ENCODE peak calls at places on chromosomes 5 and 9, in eight cellular contexts. M is lower lobe of right lung, L is BE2C, Z is breast epithelium, S is sigmoid colon, X is heart right ventricle, A is ovary, N is IMR-90. Q is an unnamed sample.
A peak's percentile ranks its signal among the peaks of the same experiment; 100 is the strongest.

GRCh38 chr5:80481019-80481893 is 6.6 kb upstream of the FAM151B start:
- DNase-seq in A (no peak), X (no peak), S (no peak), M (no peak), L (peak; percentile 58), Z (no peak), N (peak; percentile 60), Q (peak; percentile 58)

GRCh38 chr9:99822096-99822595 is 461 bp downstream of the NR4A3 start:
- DNase-seq in X (no peak), S (no peak), Z (peak; percentile 30), L (no peak), M (no peak), A (no peak), N (no peak), Q (no peak)

GRCh38 chr5:3594514-3595101 is 1.0 kb upstream of the IRX1 start:
- DNase-seq in X (no peak), N (no peak), Z (no peak), A (no peak), L (no peak), M (peak; percentile 48), S (no peak), Q (peak; percentile 11)

GRCh38 chr5:25544652-25545249 is 900.0 kb upstream of the CDH10 start:
- DNase-seq in Z (no peak), A (no peak), N (no peak), L (peak; percentile 67), X (no peak), S (no peak), M (no peak), Q (peak; percentile 67)

GRCh38 chr9:93663877-93664548 is 87.6 kb downstream of the PHF2 start:
- DNase-seq in S (peak; percentile 53), N (no peak), Z (no peak), X (no peak), A (peak; percentile 10), L (peak; percentile 7), M (peak; percentile 34), Q (peak; percentile 8)

GRCh38 chr9:94909250-94909894 is 182.9 kb downstream of the AOPEP start:
- DNase-seq in M (no peak), A (no peak), S (no peak), Z (no peak), N (no peak), L (no peak), X (peak; percentile 2), Q (no peak)

GRCh38 chr5:93894471-93895354 is 153.3 kb upstream of the POU5F2 start:
- DNase-seq in Z (no peak), N (peak; percentile 21), A (no peak), X (no peak), M (no peak), S (no peak), L (no peak), Q (no peak)

GRCh38 chr5:73437126-73438047 is 11.2 kb downstream of the FOXD1 start:
- DNase-seq in A (no peak), L (peak; percentile 65), S (no peak), X (no peak), N (peak; percentile 67), Z (no peak), M (no peak), Q (no peak)

GRCh38 chr9:128916204-128916603 is 4.6 kb upstream of the PHYHD1 start:
- DNase-seq in L (no peak), M (peak; percentile 77), X (no peak), A (no peak), S (peak; percentile 81), N (no peak), Z (peak; percentile 52), Q (no peak)

GRCh38 chr5:179599973-179600372 is 23.5 kb downstream of the HNRNPH1 start:
- DNase-seq in X (no peak), L (no peak), Z (no peak), M (no peak), A (no peak), S (no peak), N (no peak), Q (no peak)

GRCh38 chr5:80689627-80690026 is 34.8 kb upstream of the DHFR start:
- DNase-seq in N (no peak), S (no peak), Z (no peak), M (no peak), A (no peak), L (no peak), X (no peak), Q (no peak)

GRCh38 chr9:18707489-18708210 is 233.7 kb downstream of the ADAMTSL1 start:
- DNase-seq in L (no peak), S (no peak), X (no peak), M (no peak), Z (no peak), A (no peak), N (no peak), Q (no peak)

GRCh38 chr9:126758916-126759576 is 45.8 kb upstream of the ZBTB43 start:
- DNase-seq in X (no peak), S (no peak), A (no peak), Z (no peak), L (no peak), N (no peak), M (no peak), Q (no peak)

GRCh38 chr5:115209279-115209678 is 39.6 kb upstream of the TRIM36 start:
- DNase-seq in A (no peak), L (no peak), X (peak; percentile 9), S (no peak), M (no peak), Z (no peak), N (peak; percentile 2), Q (no peak)

GRCh38 chr5:139566611-139567010 is 5.5 kb downstream of the UBE2D2 start:
- DNase-seq in N (no peak), L (no peak), S (no peak), Z (no peak), X (no peak), M (no peak), A (no peak), Q (no peak)

GRCh38 chr5:150473673-150474358 is 24.3 kb upstream of the RPS14 start:
- DNase-seq in N (peak; percentile 44), Z (peak; percentile 82), L (no peak), A (no peak), X (no peak), S (no peak), M (peak; percentile 75), Q (no peak)

DNA sequence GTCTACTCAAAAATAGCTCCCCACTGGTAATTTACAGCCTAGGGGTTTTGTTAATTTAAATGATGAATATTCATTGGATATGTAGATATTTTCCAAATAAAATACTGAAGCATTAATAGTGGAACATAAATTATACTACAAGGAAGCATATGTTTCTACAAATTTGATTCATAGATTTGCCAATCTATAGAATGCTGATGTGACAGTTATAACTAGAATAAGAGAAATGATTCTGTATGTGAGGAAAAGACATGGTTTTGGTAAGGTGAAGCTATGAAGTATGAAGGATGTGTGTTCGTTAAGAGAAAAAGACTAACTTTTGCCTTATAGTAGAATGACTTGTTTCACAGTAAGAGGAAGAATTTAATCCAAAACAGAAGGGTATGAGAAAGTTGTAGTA is 61.3 kb downstream of the IARS1 start:
- DNase-seq in X (no peak), N (no peak), L (no peak), Z (no peak), M (no peak), A (no peak), S (no peak), Q (no peak)
- H3K36me3 ChIP-seq in X (peaks cover 89% of the 10 kb centered on the region), N (peaks cover 30% of the 10 kb centered on the region), L (peaks cover 88% of the 10 kb centered on the region), Z (no peaks in the 10 kb centered on the region), M (peaks cover 58% of the 10 kb centered on the region), A (no peaks in the 10 kb centered on the region), S (peaks cover 6% of the 10 kb centered on the region), Q (peaks cover 73% of the 10 kb centered on the region)

GRCh38 chr9:87336914-87337333 is 160.7 kb upstream of the DAPK1 start:
- DNase-seq in A (peak; percentile 47), M (no peak), S (no peak), N (peak; percentile 79), L (peak; percentile 51), Z (no peak), X (peak; percentile 40), Q (peak; percentile 28)
- H3K4me3 ChIP-seq in A (peak overlapping the region; percentile 37), M (peak overlapping the region; percentile 47), S (peak overlapping the region; percentile 47), N (peak overlapping the region; percentile 30), L (peak overlapping the region; percentile 63), Z (peak overlapping the region; percentile 30), X (peak overlapping the region; percentile 11), Q (peak overlapping the region; percentile 72)

DNA sequence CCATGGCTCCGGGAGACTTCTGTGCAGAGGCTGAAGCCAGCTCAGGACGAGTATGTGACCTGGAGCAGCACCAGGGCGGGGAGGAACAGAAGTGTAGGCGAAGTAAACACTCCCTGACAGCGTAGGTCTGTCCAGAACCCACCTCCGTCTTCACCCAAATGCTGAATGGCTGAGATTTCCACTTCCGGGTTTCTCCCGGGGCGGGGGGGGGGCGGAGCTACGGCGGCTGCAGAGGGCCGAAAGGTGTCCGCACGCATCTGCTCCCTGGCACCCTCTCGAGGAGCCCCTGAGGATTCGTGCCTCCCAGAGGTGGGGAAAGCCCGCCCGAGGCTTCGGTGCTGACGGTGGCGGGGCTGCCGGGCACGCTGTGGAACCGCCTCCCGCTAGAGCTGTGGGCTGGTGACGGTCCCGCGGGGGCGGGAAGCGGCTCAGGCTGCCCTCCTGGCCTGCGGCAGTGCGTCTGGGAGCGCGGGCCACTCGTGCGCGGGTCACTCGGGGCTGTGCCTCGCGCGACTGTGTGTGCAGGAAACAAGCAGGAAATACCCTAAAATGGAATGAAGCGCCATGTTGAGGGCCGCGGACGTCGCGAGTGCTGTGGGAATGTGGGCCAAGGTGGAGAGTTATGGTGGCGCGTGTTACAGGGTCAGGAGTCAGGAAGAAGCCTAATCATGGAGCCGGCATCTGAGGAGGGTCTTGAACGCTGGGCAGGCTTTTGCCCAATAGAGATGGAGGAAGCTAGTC is 1425.4 kb downstream of the FOXD4L5 start:
- DNase-seq in M (peak; percentile 57), A (peak; percentile 43), S (no peak), Z (peak; percentile 18), N (no peak), X (peak; percentile 39), L (no peak), Q (peak; percentile 54)
- TF ChIP-seq CTCF in M (no peak), A (no peak), S (no peak), Z (no peak), N (no peak), X (no peak), L (no peak), Q (no peak)

GRCh38 chr9:109095321-109095720 is 24.4 kb downstream of the TMEM245 start:
- DNase-seq in X (no peak), A (no peak), M (no peak), Z (no peak), N (no peak), S (no peak), L (no peak), Q (no peak)

GRCh38 chr9:109092587-109092986 is 27.2 kb downstream of the TMEM245 start:
- DNase-seq in N (no peak), L (no peak), A (no peak), X (no peak), Z (no peak), M (no peak), S (no peak), Q (no peak)

GRCh38 chr9:109097156-109097555 is 22.6 kb downstream of the TMEM245 start:
- DNase-seq in S (no peak), N (no peak), M (no peak), A (no peak), Z (no peak), L (no peak), X (no peak), Q (no peak)

GRCh38 chr9:109092051-109092580 is 27.6 kb downstream of the TMEM245 start:
- DNase-seq in N (no peak), L (no peak), S (no peak), X (no peak), Z (no peak), A (no peak), M (no peak), Q (no peak)

DNA sequence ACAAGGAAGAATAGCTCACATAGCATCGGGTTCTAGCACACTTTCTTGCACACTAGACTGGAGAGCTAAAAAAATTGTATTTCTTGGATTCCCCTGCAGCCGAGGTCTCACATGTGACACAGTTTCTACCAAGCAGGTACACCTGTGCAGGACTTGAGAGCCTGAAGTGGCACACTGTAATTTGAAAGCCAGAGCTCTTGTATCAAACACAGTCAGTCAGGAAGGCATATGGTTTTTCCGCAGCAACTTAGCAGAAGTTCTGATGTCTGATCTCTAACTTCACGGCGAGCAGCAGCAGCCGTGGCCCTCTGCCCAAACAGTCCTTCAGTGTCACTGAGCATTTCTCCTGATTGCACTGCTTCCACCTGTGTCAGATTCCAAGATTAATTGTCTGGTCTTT is 25.5 kb downstream of the TMEM245 start:
- DNase-seq in A (no peak), N (no peak), X (no peak), Z (no peak), S (no peak), L (no peak), M (no peak), Q (no peak)
- H3K36me3 ChIP-seq in A (no peaks in the 10 kb centered on the region), N (peaks cover 12% of the 10 kb centered on the region), X (peaks cover 52% of the 10 kb centered on the region), Z (no peaks in the 10 kb centered on the region), S (no peaks in the 10 kb centered on the region), L (peaks cover 24% of the 10 kb centered on the region), M (peaks cover 55% of the 10 kb centered on the region), Q (peaks cover 68% of the 10 kb centered on the region)

Q was measured in WERI-Rb-1.